ENCODE peak calls at places on chromosomes 12 and 14, in five cellular contexts. V is Right ventricle myocardium inferior, O is fibroblast of the conjunctiva, A is GM13976, G is DMS 273 treated with DMSO at 0.1 percent for 48 hours. N is an unnamed sample.

GRCh38 chr12:50985322-50985721 is 33.0 kb downstream of the HIGD1C start:
- DNase-seq in V (no peak), O (peak; percentile 68), A (no peak), G (no peak), N (peak; percentile 35)

GRCh38 chr12:98405795-98406366 is 109.5 kb upstream of the TMPO start:
- DNase-seq in V (no peak), O (no peak), A (no peak), G (no peak), N (no peak)

GRCh38 chr12:76680940-76681339 is 83.0 kb upstream of the ZDHHC17 start:
- DNase-seq in V (no peak), O (no peak), A (no peak), G (no peak), N (no peak)

GRCh38 chr12:55717397-55718007 is 1.7 kb downstream of the BLOC1S1 start:
- DNase-seq in V (no peak), O (no peak), A (no peak), G (peak; percentile 90), N (no peak)

GRCh38 chr12:104372048-104372720 is 68.6 kb downstream of the EID3 start:
- DNase-seq in V (no peak), O (no peak), A (no peak), G (no peak), N (no peak)

GRCh38 chr12:19201653-19202052 is 72.1 kb downstream of the PLEKHA5 start:
- DNase-seq in V (no peak), O (no peak), A (no peak), G (no peak), N (no peak)

GRCh38 chr14:52399886-52400599 is 85.9 kb downstream of the PTGER2 start:
- DNase-seq in V (no peak), O (peak; percentile 48), A (no peak), G (no peak), N (no peak)

GRCh38 chr14:54742492-54743350 is 159.9 kb downstream of the GCH1 start:
- DNase-seq in V (no peak), O (no peak), A (no peak), G (no peak), N (no peak)

N was measured in AG09319.